ENCODE peak calls at places on chromosomes 3 and 15, in six cellular contexts. One of them, this sample, is unnamed.

GRCh38 chr15:76340802-76341365 is 4.3 kb downstream of the ISL2 start:
- DNase-seq in HCT116: no peak
- DNase-seq in HepG2: no peak
- DNase-seq in GM12878: no peak
- DNase-seq in IMR-90: no peak
- DNase-seq in H1: peak; percentile 78
- DNase-seq in this sample: no peak

GRCh38 chr3:136804813-136805212 is 14.1 kb upstream of the SLC35G2 start:
- DNase-seq in HCT116: no peak
- DNase-seq in HepG2: no peak
- DNase-seq in GM12878: no peak
- DNase-seq in IMR-90: no peak
- DNase-seq in H1: no peak
- DNase-seq in this sample: no peak

GRCh38 chr3:62178032-62178431 is 195.3 kb downstream of the FEZF2 start:
- DNase-seq in HCT116: no peak
- DNase-seq in HepG2: no peak
- DNase-seq in GM12878: no peak
- DNase-seq in IMR-90: no peak
- DNase-seq in H1: no peak
- DNase-seq in this sample: no peak

GRCh38 chr15:96409231-96410138 is 79.0 kb downstream of the NR2F2 start:
- DNase-seq in HCT116: no peak
- DNase-seq in HepG2: peak; percentile 4
- DNase-seq in GM12878: no peak
- DNase-seq in IMR-90: peak; percentile 5
- DNase-seq in H1: peak; percentile 64
- DNase-seq in this sample: peak; percentile 26

GRCh38 chr3:37996785-37997301 is 6.3 kb downstream of the VILL start:
- DNase-seq in HCT116: peak; percentile 79
- DNase-seq in HepG2: peak; percentile 80
- DNase-seq in GM12878: peak; percentile 74
- DNase-seq in IMR-90: peak; percentile 76
- DNase-seq in H1: peak; percentile 95
- DNase-seq in this sample: peak; percentile 84

GRCh38 chr15:76169013-76169412 is 109.2 kb downstream of the TMEM266 start:
- DNase-seq in HCT116: no peak
- DNase-seq in HepG2: no peak
- DNase-seq in GM12878: no peak
- DNase-seq in IMR-90: peak; percentile 29
- DNase-seq in H1: no peak
- DNase-seq in this sample: no peak

GRCh38 chr3:192063570-192063969 is 602.6 kb downstream of the PYDC2 start:
- DNase-seq in HCT116: no peak
- DNase-seq in HepG2: no peak
- DNase-seq in GM12878: peak; percentile 45
- DNase-seq in IMR-90: peak; percentile 27
- DNase-seq in H1: peak; percentile 55
- DNase-seq in this sample: peak; percentile 59

GRCh38 chr3:13277130-13277783 is 142.9 kb downstream of the NUP210 start:
- DNase-seq in HCT116: no peak
- DNase-seq in HepG2: no peak
- DNase-seq in GM12878: no peak
- DNase-seq in IMR-90: no peak
- DNase-seq in H1: no peak
- DNase-seq in this sample: no peak

GRCh38 chr3:49785565-49786356 is 581 bp downstream of the IP6K1 start:
- DNase-seq in HCT116: no peak
- DNase-seq in HepG2: no peak
- DNase-seq in GM12878: no peak
- DNase-seq in IMR-90: peak; percentile 28
- DNase-seq in H1: no peak
- DNase-seq in this sample: peak; percentile 62

GRCh38 chr3:11914651-11915050 is 68.0 kb upstream of the TAMM41 start:
- DNase-seq in HCT116: no peak
- DNase-seq in HepG2: no peak
- DNase-seq in GM12878: no peak
- DNase-seq in IMR-90: no peak
- DNase-seq in H1: no peak
- DNase-seq in this sample: no peak

GRCh38 chr15:82986442-82986780 is 401 bp downstream of the RAMAC start:
- DNase-seq in HCT116: no peak
- DNase-seq in HepG2: no peak
- DNase-seq in GM12878: peak; percentile 7
- DNase-seq in IMR-90: peak; percentile 22
- DNase-seq in H1: no peak
- DNase-seq in this sample: no peak

GRCh38 chr15:81914734-81915234 is 131.0 kb downstream of the MEX3B start:
- DNase-seq in HCT116: no peak
- DNase-seq in HepG2: no peak
- DNase-seq in GM12878: no peak
- DNase-seq in IMR-90: no peak
- DNase-seq in H1: no peak
- DNase-seq in this sample: no peak

GRCh38 chr15:70867911-70868467 is 14.0 kb upstream of the LARP6 start:
- DNase-seq in HCT116: no peak
- DNase-seq in HepG2: no peak
- DNase-seq in GM12878: no peak
- DNase-seq in IMR-90: peak; percentile 63
- DNase-seq in H1: no peak
- DNase-seq in this sample: peak; percentile 76

GRCh38 chr3:187977659-187978058 is 176.3 kb upstream of the LPP start:
- DNase-seq in HCT116: no peak
- DNase-seq in HepG2: no peak
- DNase-seq in GM12878: no peak
- DNase-seq in IMR-90: no peak
- DNase-seq in H1: no peak
- DNase-seq in this sample: no peak

GRCh38 chr15:85993116-85993515 is 86.6 kb upstream of the AGBL1 start:
- DNase-seq in HCT116: no peak
- DNase-seq in HepG2: no peak
- DNase-seq in GM12878: no peak
- DNase-seq in IMR-90: no peak
- DNase-seq in H1: no peak
- DNase-seq in this sample: no peak

GRCh38 chr15:59553879-59554735 is 57.5 kb upstream of the GCNT3 start:
- DNase-seq in HCT116: no peak
- DNase-seq in HepG2: peak; percentile 100
- DNase-seq in GM12878: no peak
- DNase-seq in IMR-90: no peak
- DNase-seq in H1: no peak
- DNase-seq in this sample: peak; percentile 32

GRCh38 chr15:90210593-90210992 is 9.5 kb downstream of the SEMA4B start:
- DNase-seq in HCT116: no peak
- DNase-seq in HepG2: no peak
- DNase-seq in GM12878: no peak
- DNase-seq in IMR-90: no peak
- DNase-seq in H1: no peak
- DNase-seq in this sample: no peak

GRCh38 chr3:59764131-59764530 is 714.3 kb upstream of the CFAP20DC start:
- DNase-seq in HCT116: no peak
- DNase-seq in HepG2: no peak
- DNase-seq in GM12878: no peak
- DNase-seq in IMR-90: peak; percentile 15
- DNase-seq in H1: no peak
- DNase-seq in this sample: no peak

GRCh38 chr15:68283401-68283800 is 5.9 kb downstream of the FEM1B start:
- DNase-seq in HCT116: no peak
- DNase-seq in HepG2: no peak
- DNase-seq in GM12878: no peak
- DNase-seq in IMR-90: no peak
- DNase-seq in H1: no peak
- DNase-seq in this sample: no peak

GRCh38 chr15:62122249-62122648 is 42.8 kb downstream of the C2CD4B start:
- DNase-seq in HCT116: no peak
- DNase-seq in HepG2: no peak
- DNase-seq in GM12878: no peak
- DNase-seq in IMR-90: no peak
- DNase-seq in H1: no peak
- DNase-seq in this sample: no peak

GRCh38 chr15:68497206-68497910 is 65.4 kb upstream of the ITGA11 start:
- DNase-seq in HCT116: no peak
- DNase-seq in HepG2: no peak
- DNase-seq in GM12878: no peak
- DNase-seq in IMR-90: peak; percentile 26
- DNase-seq in H1: peak; percentile 28
- DNase-seq in this sample: peak; percentile 12

GRCh38 chr3:101999177-101999778 is 150.0 kb downstream of the NFKBIZ start:
- DNase-seq in HCT116: no peak
- DNase-seq in HepG2: no peak
- DNase-seq in GM12878: no peak
- DNase-seq in IMR-90: no peak
- DNase-seq in H1: no peak
- DNase-seq in this sample: no peak

GRCh38 chr15:101504866-101505609 is 15.5 kb upstream of the PCSK6 start:
- DNase-seq in HCT116: no peak
- DNase-seq in HepG2: no peak
- DNase-seq in GM12878: no peak
- DNase-seq in IMR-90: no peak
- DNase-seq in H1: peak; percentile 26
- DNase-seq in this sample: no peak

GRCh38 chr15:27679203-27679602 is 419.9 kb downstream of the OCA2 start:
- DNase-seq in HCT116: no peak
- DNase-seq in HepG2: no peak
- DNase-seq in GM12878: no peak
- DNase-seq in IMR-90: no peak
- DNase-seq in H1: no peak
- DNase-seq in this sample: no peak

GRCh38 chr15:43510230-43511011 is 7.0 kb upstream of the MAP1A start:
- DNase-seq in HCT116: peak; percentile 93
- DNase-seq in HepG2: peak; percentile 97
- DNase-seq in GM12878: peak; percentile 85
- DNase-seq in IMR-90: peak; percentile 98
- DNase-seq in H1: peak; percentile 97
- DNase-seq in this sample: peak; percentile 98
- TF ChIP-seq POLR2A in HCT116: peak; percentile 28
- TF ChIP-seq POLR2A in HepG2: peak; percentile 38
- TF ChIP-seq POLR2A in GM12878: peak; percentile 80
- TF ChIP-seq POLR2A in IMR-90: peak; percentile 35
- TF ChIP-seq POLR2A in H1: peak; percentile 74
- TF ChIP-seq POLR2A in this sample: peak; percentile 71

GRCh38 chr3:14461748-14462324 is 59.4 kb downstream of the SLC6A6 start:
- DNase-seq in HCT116: peak; percentile 32
- DNase-seq in HepG2: peak; percentile 50
- DNase-seq in GM12878: no peak
- DNase-seq in IMR-90: peak; percentile 73
- DNase-seq in H1: no peak
- DNase-seq in this sample: peak; percentile 73
- H3K9ac ChIP-seq in HCT116: no peak overlapping the region
- H3K9ac ChIP-seq in HepG2: no peak overlapping the region
- H3K9ac ChIP-seq in GM12878: no peak overlapping the region
- H3K9ac ChIP-seq in IMR-90: no peak overlapping the region
- H3K9ac ChIP-seq in H1: no peak overlapping the region
- H3K9ac ChIP-seq in this sample: no peak overlapping the region

GRCh38 chr15:65184305-65184943 is 718 bp downstream of the CLPX start:
- DNase-seq in HCT116: no peak
- DNase-seq in HepG2: peak; percentile 64
- DNase-seq in GM12878: no peak
- DNase-seq in IMR-90: peak; percentile 57
- DNase-seq in H1: peak; percentile 79
- DNase-seq in this sample: peak; percentile 79
- TF ChIP-seq POLR2A in HCT116: no peak
- TF ChIP-seq POLR2A in HepG2: peak; percentile 46
- TF ChIP-seq POLR2A in GM12878: peak; percentile 62
- TF ChIP-seq POLR2A in IMR-90: no peak
- TF ChIP-seq POLR2A in H1: no peak
- TF ChIP-seq POLR2A in this sample: peak; percentile 49

DNA sequence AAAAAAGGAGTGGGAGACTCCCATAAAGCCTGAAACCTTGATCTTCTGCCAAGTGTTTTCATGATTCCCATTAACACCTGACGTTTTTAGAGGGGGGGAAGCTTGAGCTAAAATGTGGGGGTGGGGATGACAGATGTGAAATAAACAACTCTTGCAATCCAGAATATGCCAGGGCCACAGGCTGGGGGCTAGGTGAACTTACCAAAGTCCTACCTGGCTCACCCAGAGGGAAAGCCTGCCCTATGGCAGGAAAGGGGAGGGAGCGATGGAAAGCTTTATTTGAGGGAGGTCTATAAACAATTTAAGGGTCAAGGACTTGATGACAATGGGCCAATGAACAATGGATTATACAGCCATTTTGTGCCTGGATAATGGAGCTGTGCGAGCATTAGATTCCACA is 108.3 kb downstream of the LRIG1 start:
- DNase-seq in HCT116: no peak
- DNase-seq in HepG2: no peak
- DNase-seq in GM12878: no peak
- DNase-seq in IMR-90: no peak
- DNase-seq in H1: no peak
- DNase-seq in this sample: no peak
- H3K9ac ChIP-seq in HCT116: no peak overlapping the region
- H3K9ac ChIP-seq in HepG2: no peak overlapping the region
- H3K9ac ChIP-seq in GM12878: no peak overlapping the region
- H3K9ac ChIP-seq in IMR-90: no peak overlapping the region
- H3K9ac ChIP-seq in H1: no peak overlapping the region
- H3K9ac ChIP-seq in this sample: no peak overlapping the region

DNA sequence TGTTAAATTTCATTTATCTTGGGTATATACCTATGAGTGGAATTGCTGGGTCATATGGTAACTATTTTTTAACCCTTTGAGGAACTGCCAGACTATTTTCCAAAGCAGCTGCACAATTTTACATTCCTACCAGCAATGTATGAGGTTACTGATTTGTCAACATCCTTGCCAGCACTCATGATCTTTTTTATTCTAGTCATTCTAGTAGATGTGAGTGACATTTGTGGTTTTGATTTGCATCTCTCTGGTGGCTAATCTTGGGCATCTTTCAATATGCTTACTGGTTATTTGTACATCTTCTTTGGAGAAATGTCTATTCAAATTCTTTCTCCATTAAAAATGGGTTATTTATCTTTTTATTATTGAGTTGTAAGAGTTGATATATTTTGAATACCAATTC is 21.3 kb upstream of the LRRC58 start:
- DNase-seq in HCT116: no peak
- DNase-seq in HepG2: no peak
- DNase-seq in GM12878: no peak
- DNase-seq in IMR-90: no peak
- DNase-seq in H1: no peak
- DNase-seq in this sample: no peak
- TF ChIP-seq POLR2A in HCT116: no peak
- TF ChIP-seq POLR2A in HepG2: no peak
- TF ChIP-seq POLR2A in GM12878: no peak
- TF ChIP-seq POLR2A in IMR-90: no peak
- TF ChIP-seq POLR2A in H1: no peak
- TF ChIP-seq POLR2A in this sample: no peak

DNA sequence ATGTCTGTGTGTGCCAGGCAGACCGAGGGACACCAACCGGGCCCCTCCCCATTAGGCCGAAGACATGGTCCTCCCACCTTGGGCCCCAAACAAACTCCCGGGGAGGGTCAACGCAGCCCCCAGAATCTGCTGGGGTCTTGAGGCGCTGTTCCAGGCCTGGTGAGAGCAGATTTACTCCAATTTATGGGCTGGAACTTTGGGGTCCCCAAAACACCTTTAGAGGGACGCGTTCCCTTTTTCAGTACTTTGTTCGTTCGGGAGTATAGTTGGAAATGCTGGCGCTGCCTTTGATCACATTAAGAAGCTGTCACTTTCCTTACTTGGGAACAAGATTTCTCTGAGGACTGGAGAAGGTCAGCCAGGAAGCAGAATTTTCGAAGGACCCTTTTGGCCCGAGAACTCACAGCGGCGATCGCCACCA is 2.3 kb downstream of the GATA2 start:
- DNase-seq in HCT116: no peak
- DNase-seq in HepG2: no peak
- DNase-seq in GM12878: no peak
- DNase-seq in IMR-90: no peak
- DNase-seq in H1: no peak
- DNase-seq in this sample: peak; percentile 58
- H3K9ac ChIP-seq in HCT116: no peak overlapping the region
- H3K9ac ChIP-seq in HepG2: peak overlapping the region; percentile 88
- H3K9ac ChIP-seq in GM12878: no peak overlapping the region
- H3K9ac ChIP-seq in IMR-90: peak overlapping the region; percentile 79
- H3K9ac ChIP-seq in H1: no peak overlapping the region
- H3K9ac ChIP-seq in this sample: peak overlapping the region; percentile 94